ENCODE peak calls at places on chromosomes 3 and 15, in seven cellular contexts. One of them, this sample, is unnamed. For H3K4me1, the result is how much of the 10 kb centered on the place peaks cover.

GRCh38 chr3:1734494-1735122 is 364.1 kb upstream of the CNTN4 start:
- DNase-seq in esophagus muscularis mucosa: no peak
- DNase-seq in A549: no peak
- DNase-seq in IMR-90: no peak
- DNase-seq in pancreas: no peak
- DNase-seq in Karpas-422: no peak
- DNase-seq in CD4-positive, alpha-beta memory T cell: no peak
- DNase-seq in this sample: no peak

GRCh38 chr3:142285057-142285666 is 59.8 kb upstream of the GK5 start:
- DNase-seq in Karpas-422: peak
- DNase-seq in A549: no peak
- DNase-seq in esophagus muscularis mucosa: no peak
- DNase-seq in IMR-90: no peak
- DNase-seq in pancreas: no peak
- DNase-seq in CD4-positive, alpha-beta memory T cell: no peak
- DNase-seq in this sample: no peak

GRCh38 chr15:60526127-60526616 is 47.2 kb upstream of the ICE2 start:
- DNase-seq in IMR-90: no peak
- DNase-seq in CD4-positive, alpha-beta memory T cell: peak
- DNase-seq in esophagus muscularis mucosa: no peak
- DNase-seq in A549: no peak
- DNase-seq in pancreas: peak
- DNase-seq in Karpas-422: no peak
- DNase-seq in this sample: peak

GRCh38 chr15:35674873-35675781 is 129.2 kb upstream of the DPH6 start:
- DNase-seq in IMR-90: peak
- DNase-seq in esophagus muscularis mucosa: no peak
- DNase-seq in CD4-positive, alpha-beta memory T cell: no peak
- DNase-seq in Karpas-422: no peak
- DNase-seq in A549: no peak
- DNase-seq in pancreas: no peak
- DNase-seq in this sample: peak

GRCh38 chr15:98754283-98755022 is 106.1 kb downstream of the IGF1R start:
- DNase-seq in Karpas-422: no peak
- DNase-seq in IMR-90: peak
- DNase-seq in esophagus muscularis mucosa: no peak
- DNase-seq in pancreas: no peak
- DNase-seq in A549: no peak
- DNase-seq in CD4-positive, alpha-beta memory T cell: no peak
- DNase-seq in this sample: no peak

GRCh38 chr3:43046583-43046982 is 59.3 kb downstream of the POMGNT2 start:
- DNase-seq in esophagus muscularis mucosa: peak
- DNase-seq in pancreas: no peak
- DNase-seq in CD4-positive, alpha-beta memory T cell: no peak
- DNase-seq in IMR-90: no peak
- DNase-seq in A549: no peak
- DNase-seq in Karpas-422: no peak
- DNase-seq in this sample: no peak

GRCh38 chr3:31709005-31709404 is 176.3 kb downstream of the STT3B start:
- DNase-seq in Karpas-422: no peak
- DNase-seq in pancreas: no peak
- DNase-seq in IMR-90: peak
- DNase-seq in CD4-positive, alpha-beta memory T cell: no peak
- DNase-seq in A549: no peak
- DNase-seq in esophagus muscularis mucosa: no peak
- DNase-seq in this sample: no peak

GRCh38 chr3:13598926-13599886 is 50.3 kb downstream of the FBLN2 start:
- DNase-seq in A549: no peak
- DNase-seq in pancreas: peak
- DNase-seq in esophagus muscularis mucosa: no peak
- DNase-seq in Karpas-422: no peak
- DNase-seq in CD4-positive, alpha-beta memory T cell: no peak
- DNase-seq in IMR-90: peak
- DNase-seq in this sample: no peak

GRCh38 chr3:109081746-109082510 is 36.0 kb downstream of the MORC1 start:
- DNase-seq in pancreas: no peak
- DNase-seq in esophagus muscularis mucosa: no peak
- DNase-seq in Karpas-422: peak
- DNase-seq in A549: peak
- DNase-seq in CD4-positive, alpha-beta memory T cell: peak
- DNase-seq in IMR-90: peak
- DNase-seq in this sample: peak

GRCh38 chr3:16877527-16877926 is 7.2 kb upstream of the PLCL2 start:
- DNase-seq in CD4-positive, alpha-beta memory T cell: no peak
- DNase-seq in IMR-90: no peak
- DNase-seq in esophagus muscularis mucosa: no peak
- DNase-seq in A549: no peak
- DNase-seq in pancreas: no peak
- DNase-seq in Karpas-422: no peak
- DNase-seq in this sample: no peak

GRCh38 chr15:68427366-68427765 is 4.6 kb downstream of the ITGA11 start:
- DNase-seq in Karpas-422: no peak
- DNase-seq in CD4-positive, alpha-beta memory T cell: no peak
- DNase-seq in esophagus muscularis mucosa: no peak
- DNase-seq in IMR-90: peak
- DNase-seq in pancreas: no peak
- DNase-seq in A549: no peak
- DNase-seq in this sample: no peak

GRCh38 chr3:174859109-174859735 is at the start of gene NAALADL2:
- DNase-seq in Karpas-422: no peak
- DNase-seq in IMR-90: no peak
- DNase-seq in CD4-positive, alpha-beta memory T cell: no peak
- DNase-seq in A549: no peak
- DNase-seq in esophagus muscularis mucosa: no peak
- DNase-seq in pancreas: no peak
- DNase-seq in this sample: no peak

GRCh38 chr3:55718475-55718874 is 231.4 kb upstream of the WNT5A start:
- DNase-seq in CD4-positive, alpha-beta memory T cell: no peak
- DNase-seq in A549: no peak
- DNase-seq in Karpas-422: peak
- DNase-seq in esophagus muscularis mucosa: peak
- DNase-seq in IMR-90: peak
- DNase-seq in pancreas: no peak
- DNase-seq in this sample: no peak

GRCh38 chr3:108219336-108219735 is 2.9 kb downstream of the IFT57 start:
- DNase-seq in Karpas-422: peak
- DNase-seq in pancreas: no peak
- DNase-seq in CD4-positive, alpha-beta memory T cell: no peak
- DNase-seq in IMR-90: no peak
- DNase-seq in esophagus muscularis mucosa: no peak
- DNase-seq in A549: no peak
- DNase-seq in this sample: no peak

GRCh38 chr3:59818033-59818936 is 768.5 kb upstream of the CFAP20DC start:
- DNase-seq in esophagus muscularis mucosa: peak
- DNase-seq in A549: peak
- DNase-seq in CD4-positive, alpha-beta memory T cell: no peak
- DNase-seq in Karpas-422: no peak
- DNase-seq in IMR-90: peak
- DNase-seq in pancreas: no peak
- DNase-seq in this sample: peak

GRCh38 chr3:129597087-129597791 is 9.2 kb downstream of the PLXND1 start:
- DNase-seq in esophagus muscularis mucosa: no peak
- DNase-seq in Karpas-422: no peak
- DNase-seq in pancreas: no peak
- DNase-seq in A549: no peak
- DNase-seq in CD4-positive, alpha-beta memory T cell: no peak
- DNase-seq in IMR-90: peak
- DNase-seq in this sample: no peak

GRCh38 chr3:105584351-105584790 is 217.7 kb downstream of the ALCAM start:
- DNase-seq in CD4-positive, alpha-beta memory T cell: no peak
- DNase-seq in A549: no peak
- DNase-seq in Karpas-422: no peak
- DNase-seq in pancreas: no peak
- DNase-seq in IMR-90: no peak
- DNase-seq in esophagus muscularis mucosa: no peak
- DNase-seq in this sample: no peak

GRCh38 chr3:120460862-120461261 is 10.1 kb upstream of the FSTL1 start:
- DNase-seq in esophagus muscularis mucosa: no peak
- DNase-seq in IMR-90: no peak
- DNase-seq in pancreas: no peak
- DNase-seq in Karpas-422: no peak
- DNase-seq in A549: no peak
- DNase-seq in CD4-positive, alpha-beta memory T cell: no peak
- DNase-seq in this sample: no peak

GRCh38 chr3:157127831-157128767 is 31.8 kb downstream of the CCNL1 start:
- DNase-seq in CD4-positive, alpha-beta memory T cell: peak
- DNase-seq in esophagus muscularis mucosa: peak
- DNase-seq in A549: peak
- DNase-seq in IMR-90: peak
- DNase-seq in pancreas: no peak
- DNase-seq in Karpas-422: no peak
- DNase-seq in this sample: peak

GRCh38 chr15:82105458-82106205 is 59.8 kb upstream of the MEX3B start:
- DNase-seq in IMR-90: peak
- DNase-seq in esophagus muscularis mucosa: no peak
- DNase-seq in pancreas: peak
- DNase-seq in CD4-positive, alpha-beta memory T cell: no peak
- DNase-seq in Karpas-422: no peak
- DNase-seq in A549: no peak
- DNase-seq in this sample: no peak

GRCh38 chr3:12741205-12741604 is 17.9 kb downstream of the TMEM40 start:
- DNase-seq in Karpas-422: peak
- DNase-seq in esophagus muscularis mucosa: no peak
- DNase-seq in A549: no peak
- DNase-seq in pancreas: no peak
- DNase-seq in CD4-positive, alpha-beta memory T cell: no peak
- DNase-seq in IMR-90: no peak
- DNase-seq in this sample: peak

GRCh38 chr3:114659109-114660081 is 365.6 kb downstream of the TIGIT start:
- DNase-seq in pancreas: no peak
- DNase-seq in esophagus muscularis mucosa: no peak
- DNase-seq in CD4-positive, alpha-beta memory T cell: no peak
- DNase-seq in Karpas-422: no peak
- DNase-seq in IMR-90: no peak
- DNase-seq in A549: no peak
- DNase-seq in this sample: peak

GRCh38 chr3:111236833-111237713 is 165.5 kb downstream of the NECTIN3 start:
- DNase-seq in esophagus muscularis mucosa: no peak
- DNase-seq in CD4-positive, alpha-beta memory T cell: no peak
- DNase-seq in A549: no peak
- DNase-seq in IMR-90: peak
- DNase-seq in Karpas-422: no peak
- DNase-seq in pancreas: no peak
- DNase-seq in this sample: no peak

GRCh38 chr3:118990818-118991560 is 43.7 kb downstream of the IGSF11 start:
- DNase-seq in CD4-positive, alpha-beta memory T cell: no peak
- DNase-seq in Karpas-422: no peak
- DNase-seq in A549: no peak
- DNase-seq in esophagus muscularis mucosa: no peak
- DNase-seq in pancreas: no peak
- DNase-seq in IMR-90: no peak
- DNase-seq in this sample: no peak

GRCh38 chr3:118988198-118988842 is 46.3 kb downstream of the IGSF11 start:
- DNase-seq in IMR-90: no peak
- DNase-seq in Karpas-422: no peak
- DNase-seq in CD4-positive, alpha-beta memory T cell: no peak
- DNase-seq in A549: no peak
- DNase-seq in esophagus muscularis mucosa: no peak
- DNase-seq in pancreas: no peak
- DNase-seq in this sample: no peak

GRCh38 chr3:118984699-118985098 is 49.9 kb downstream of the IGSF11 start:
- DNase-seq in CD4-positive, alpha-beta memory T cell: no peak
- DNase-seq in IMR-90: no peak
- DNase-seq in pancreas: no peak
- DNase-seq in esophagus muscularis mucosa: no peak
- DNase-seq in Karpas-422: no peak
- DNase-seq in A549: no peak
- DNase-seq in this sample: no peak

GRCh38 chr3:118986734-118987133 is 47.9 kb downstream of the IGSF11 start:
- DNase-seq in Karpas-422: no peak
- DNase-seq in esophagus muscularis mucosa: no peak
- DNase-seq in IMR-90: no peak
- DNase-seq in pancreas: no peak
- DNase-seq in CD4-positive, alpha-beta memory T cell: no peak
- DNase-seq in A549: no peak
- DNase-seq in this sample: no peak

DNA sequence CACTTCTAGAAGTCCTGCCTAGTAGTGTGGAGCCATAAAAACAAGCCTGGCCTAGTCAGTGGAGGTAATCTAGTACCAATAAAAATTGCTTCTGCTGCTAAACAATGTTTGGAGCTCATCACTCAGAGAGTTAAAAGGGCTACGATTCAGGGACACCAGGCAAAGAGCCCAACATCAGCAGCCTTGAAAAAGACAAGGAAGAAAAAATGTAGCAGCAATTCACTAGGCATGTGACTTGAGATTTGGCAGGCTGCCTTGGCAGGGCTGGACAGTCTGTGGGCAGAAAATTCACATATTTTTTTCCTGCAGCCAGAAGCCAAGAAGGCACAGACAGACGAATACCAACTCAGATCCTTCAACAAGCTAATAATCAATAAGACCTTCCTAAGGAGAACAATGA is 47.2 kb downstream of the IGSF11 start:
- DNase-seq in pancreas: peak
- DNase-seq in Karpas-422: no peak
- DNase-seq in IMR-90: peak
- DNase-seq in esophagus muscularis mucosa: no peak
- DNase-seq in CD4-positive, alpha-beta memory T cell: no peak
- DNase-seq in A549: no peak
- DNase-seq in this sample: peak
- H3K4me3 ChIP-seq in pancreas: no peak
- H3K4me3 ChIP-seq in Karpas-422: no peak
- H3K4me3 ChIP-seq in IMR-90: no peak
- H3K4me3 ChIP-seq in esophagus muscularis mucosa: no peak
- H3K4me3 ChIP-seq in CD4-positive, alpha-beta memory T cell: no peak
- H3K4me3 ChIP-seq in A549: no peak
- H3K4me3 ChIP-seq in this sample: no peak

GRCh38 chr15:88543065-88543776 is 3.3 kb downstream of the DET1 start:
- DNase-seq in pancreas: no peak
- DNase-seq in A549: no peak
- DNase-seq in Karpas-422: no peak
- DNase-seq in esophagus muscularis mucosa: no peak
- DNase-seq in CD4-positive, alpha-beta memory T cell: no peak
- DNase-seq in IMR-90: peak
- DNase-seq in this sample: no peak
- H3K4me1 ChIP-seq in pancreas: under half
- H3K4me1 ChIP-seq in A549: under half
- H3K4me1 ChIP-seq in Karpas-422: under half
- H3K4me1 ChIP-seq in esophagus muscularis mucosa: under half
- H3K4me1 ChIP-seq in CD4-positive, alpha-beta memory T cell: under half
- H3K4me1 ChIP-seq in IMR-90: under half
- H3K4me1 ChIP-seq in this sample: under half

DNA sequence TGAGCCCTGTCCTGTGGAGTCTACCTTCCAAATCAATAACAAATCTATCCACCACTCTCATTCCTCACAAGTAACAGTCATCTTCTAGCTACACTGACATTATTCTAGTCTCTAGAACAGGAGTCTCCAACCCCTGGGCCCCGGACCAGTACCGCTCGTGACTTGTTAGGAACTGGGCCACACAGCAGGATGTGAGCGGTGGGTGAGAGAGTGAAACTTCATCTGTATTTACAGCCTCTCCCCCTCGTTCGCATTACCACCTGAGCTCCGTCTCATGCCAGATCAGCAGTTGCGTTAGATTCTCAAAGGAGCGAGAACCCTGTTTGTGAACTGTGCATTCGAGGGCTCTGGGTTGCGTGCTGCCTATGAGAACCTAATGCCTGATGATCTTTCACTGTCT is 31.9 kb downstream of the ROBO2 start:
- DNase-seq in pancreas: no peak
- DNase-seq in A549: no peak
- DNase-seq in esophagus muscularis mucosa: no peak
- DNase-seq in CD4-positive, alpha-beta memory T cell: no peak
- DNase-seq in Karpas-422: no peak
- DNase-seq in IMR-90: no peak
- DNase-seq in this sample: no peak
- H3K27ac ChIP-seq in pancreas: no peak
- H3K27ac ChIP-seq in A549: no peak
- H3K27ac ChIP-seq in esophagus muscularis mucosa: no peak
- H3K27ac ChIP-seq in CD4-positive, alpha-beta memory T cell: no peak
- H3K27ac ChIP-seq in Karpas-422: no peak
- H3K27ac ChIP-seq in IMR-90: no peak
- H3K27ac ChIP-seq in this sample: no peak

GRCh38 chr3:73624363-73625123 is at the start of gene PDZRN3:
- DNase-seq in esophagus muscularis mucosa: no peak
- DNase-seq in Karpas-422: no peak
- DNase-seq in CD4-positive, alpha-beta memory T cell: no peak
- DNase-seq in IMR-90: peak
- DNase-seq in pancreas: peak
- DNase-seq in A549: no peak
- DNase-seq in this sample: peak
- H3K4me3 ChIP-seq in esophagus muscularis mucosa: peak
- H3K4me3 ChIP-seq in Karpas-422: no peak
- H3K4me3 ChIP-seq in CD4-positive, alpha-beta memory T cell: no peak
- H3K4me3 ChIP-seq in IMR-90: peak
- H3K4me3 ChIP-seq in pancreas: peak
- H3K4me3 ChIP-seq in A549: peak
- H3K4me3 ChIP-seq in this sample: peak

This sample was measured in heart right ventricle.